ENCODE peak calls at places on chromosome 2, in five cellular contexts. P is B cell, K is endothelial cell of umbilical vein, Q is HFF-Myc, A is progenitor cell of endocrine pancreas. S is an unnamed sample.
A peak's percentile ranks its signal among the peaks of the same experiment; 100 is the strongest.

GRCh38 chr2:147232225-147232669 is 612.6 kb upstream of the ACVR2A start:
- DNase-seq in P (no peak), A (no peak), Q (no peak), K (no peak), S (no peak)

GRCh38 chr2:240463866-240464481 is 28.5 kb downstream of the GPC1 start:
- DNase-seq in A (no peak), Q (no peak), P (no peak), K (no peak), S (no peak)

GRCh38 chr2:189157431-189157830 is 22.1 kb downstream of the COL5A2 start:
- DNase-seq in P (no peak), Q (no peak), A (no peak), K (no peak), S (no peak)

GRCh38 chr2:73969356-73969755 is 15.4 kb upstream of the TET3 start:
- DNase-seq in A (no peak), K (no peak), P (no peak), Q (no peak), S (no peak)

GRCh38 chr2:64881037-64881492 is 108.1 kb upstream of the SLC1A4 start:
- DNase-seq in Q (no peak), A (no peak), K (no peak), P (no peak), S (no peak)

GRCh38 chr2:74051504-74051903 is 66.8 kb downstream of the TET3 start:
- DNase-seq in A (no peak), P (no peak), Q (no peak), K (no peak), S (no peak)

GRCh38 chr2:119486886-119487285 is 37.4 kb downstream of the SCTR start:
- DNase-seq in A (no peak), K (peak; percentile 6), P (no peak), Q (no peak), S (no peak)

GRCh38 chr2:100731535-100731981 is 88.4 kb upstream of the NPAS2 start:
- DNase-seq in K (peak; percentile 26), Q (no peak), P (no peak), A (no peak), S (no peak)

GRCh38 chr2:127386246-127386645 is 1.5 kb downstream of the MAP3K2 start:
- DNase-seq in K (no peak), Q (no peak), A (no peak), P (no peak), S (no peak)

GRCh38 chr2:6372317-6372903 is 493.3 kb downstream of the CMPK2 start:
- DNase-seq in P (no peak), A (no peak), K (no peak), Q (no peak), S (no peak)

GRCh38 chr2:9914384-9915065 is 37.0 kb upstream of the GRHL1 start:
- DNase-seq in K (peak; percentile 37), P (no peak), Q (peak; percentile 79), A (no peak), S (no peak)

GRCh38 chr2:242030226-242030575 is 160.7 kb downstream of the RTP5 start:
- DNase-seq in Q (no peak), A (peak; percentile 6), K (no peak), P (no peak), S (no peak)

GRCh38 chr2:59786684-59787083 is 766.8 kb downstream of the BCL11A start:
- DNase-seq in P (no peak), A (no peak), K (no peak), Q (no peak), S (no peak)

GRCh38 chr2:59787095-59787494 is 766.4 kb downstream of the BCL11A start:
- DNase-seq in A (no peak), Q (no peak), P (no peak), K (no peak), S (no peak)

GRCh38 chr2:59790186-59791142 is 763.0 kb downstream of the BCL11A start:
- DNase-seq in A (no peak), P (no peak), K (no peak), Q (no peak), S (no peak)

GRCh38 chr2:59789523-59789922 is 763.9 kb downstream of the BCL11A start:
- DNase-seq in K (no peak), Q (no peak), A (no peak), P (no peak), S (no peak)
- TF ChIP-seq CTCF in K (no peak), Q (no peak), A (peak; percentile 19), P (no peak), S (peak; percentile 17)

GRCh38 chr2:86025229-86025820 is 80.4 kb downstream of the POLR1A start:
- DNase-seq in A (no peak), P (no peak), Q (no peak), K (no peak), S (no peak)
- TF ChIP-seq CTCF in A (no peak), P (no peak), Q (no peak), K (peak; percentile 18), S (peak; percentile 22)

GRCh38 chr2:105576440-105577241 is 168.1 kb upstream of the NCK2 start:
- DNase-seq in K (peak; percentile 20), Q (no peak), A (no peak), P (peak; percentile 36), S (peak; percentile 29)
- TF ChIP-seq CTCF in K (peak; percentile 34), Q (peak; percentile 29), A (peak; percentile 69), P (peak; percentile 72), S (peak; percentile 73)

GRCh38 chr2:26351375-26352090 is 4.9 kb upstream of the ADGRF3 start:
- DNase-seq in K (no peak), Q (no peak), P (no peak), A (no peak), S (no peak)

GRCh38 chr2:26359886-26360473 is 13.4 kb upstream of the ADGRF3 start:
- DNase-seq in P (no peak), K (no peak), A (no peak), Q (no peak), S (no peak)

GRCh38 chr2:26352892-26353291 is 6.3 kb upstream of the ADGRF3 start:
- DNase-seq in Q (no peak), K (no peak), A (no peak), P (no peak), S (no peak)

GRCh38 chr2:26356771-26357170 is 10.2 kb upstream of the ADGRF3 start:
- DNase-seq in K (no peak), P (no peak), Q (no peak), A (no peak), S (no peak)

GRCh38 chr2:26355038-26355995 is 8.7 kb upstream of the ADGRF3 start:
- DNase-seq in K (no peak), Q (peak; percentile 81), P (no peak), A (no peak), S (no peak)
- TF ChIP-seq CTCF in K (no peak), Q (no peak), P (no peak), A (no peak), S (no peak)

GRCh38 chr2:223696719-223697118 is 94.6 kb upstream of the SCG2 start:
- DNase-seq in P (no peak), A (no peak), Q (no peak), K (peak; percentile 73), S (no peak)

GRCh38 chr2:223697921-223698645 is 95.9 kb upstream of the SCG2 start:
- DNase-seq in A (no peak), Q (no peak), K (peak; percentile 18), P (no peak), S (no peak)

GRCh38 chr2:223688094-223688835 is 86.1 kb upstream of the SCG2 start:
- DNase-seq in P (no peak), Q (no peak), A (no peak), K (no peak), S (no peak)

GRCh38 chr2:223697316-223697875 is 95.2 kb upstream of the SCG2 start:
- DNase-seq in P (no peak), Q (no peak), K (no peak), A (no peak), S (no peak)

GRCh38 chr2:223692227-223692947 is 90.2 kb upstream of the SCG2 start:
- DNase-seq in P (no peak), K (peak; percentile 69), Q (peak; percentile 49), A (no peak), S (peak; percentile 37)
- TF ChIP-seq CTCF in P (no peak), K (peak; percentile 64), Q (peak; percentile 79), A (peak; percentile 54), S (peak; percentile 66)

DNA sequence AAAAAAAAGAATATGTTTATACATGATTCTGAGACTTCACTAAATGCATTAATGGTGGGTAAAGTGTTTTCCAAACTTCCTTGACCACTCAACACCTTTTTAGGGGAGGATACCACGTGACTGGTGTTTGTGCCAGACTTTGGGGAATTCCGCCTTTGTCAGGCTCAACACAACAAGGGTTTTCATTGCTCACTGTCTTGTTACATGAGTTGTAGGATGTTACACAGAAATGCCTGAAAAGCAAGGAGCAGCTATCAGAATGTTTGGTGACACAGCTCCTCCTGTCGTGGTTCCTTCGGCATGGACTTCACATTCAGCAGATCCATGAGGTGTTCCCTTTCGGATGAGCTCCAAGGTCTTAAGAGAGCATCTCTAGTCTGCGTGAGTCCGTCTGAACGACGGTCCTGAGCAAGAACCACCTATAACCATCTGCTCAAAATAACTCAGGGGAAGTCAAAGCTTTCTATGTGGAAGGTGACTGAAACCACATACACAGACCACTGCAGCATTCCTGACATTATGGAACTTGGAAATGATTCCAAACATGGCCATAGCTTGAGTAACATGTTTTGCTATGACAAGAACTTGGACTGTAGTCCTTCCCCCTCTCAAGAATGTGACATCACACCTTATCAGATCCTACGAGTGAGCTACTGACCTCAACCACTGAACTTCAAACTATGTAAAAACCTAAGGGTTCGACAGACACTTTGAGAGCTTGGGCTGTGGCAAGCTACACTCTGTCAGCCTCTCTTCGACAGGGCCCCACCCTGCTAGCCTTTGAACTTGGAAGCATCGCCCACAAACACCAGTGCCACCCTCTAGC is 57.5 kb downstream of the MCFD2 start:
- DNase-seq in Q (no peak), A (no peak), K (no peak), P (no peak), S (no peak)
- TF ChIP-seq CTCF in Q (no peak), A (no peak), K (no peak), P (no peak), S (no peak)

GRCh38 chr2:237689569-237690131 is 62.3 kb downstream of the LRRFIP1 start:
- DNase-seq in A (no peak), K (no peak), Q (no peak), P (no peak), S (no peak)

GRCh38 chr2:237687666-237688065 is 60.3 kb downstream of the LRRFIP1 start:
- DNase-seq in A (no peak), P (peak; percentile 92), K (no peak), Q (peak; percentile 98), S (no peak)

GRCh38 chr2:237685408-237685807 is 58.0 kb downstream of the LRRFIP1 start:
- DNase-seq in P (no peak), A (no peak), K (no peak), Q (no peak), S (no peak)

GRCh38 chr2:237688081-237688480 is 60.7 kb downstream of the LRRFIP1 start:
- DNase-seq in P (no peak), Q (no peak), K (no peak), A (no peak), S (no peak)

GRCh38 chr2:237686659-237687136 is 59.3 kb downstream of the LRRFIP1 start:
- DNase-seq in K (peak; percentile 82), Q (no peak), A (no peak), P (no peak), S (no peak)
- TF ChIP-seq CTCF in K (peak; percentile 54), Q (peak; percentile 16), A (peak; percentile 34), P (no peak), S (peak; percentile 40)

GRCh38 chr2:46555011-46555410 is 75.6 kb downstream of the TMEM247 start:
- DNase-seq in P (no peak), Q (no peak), A (no peak), K (no peak), S (peak; percentile 16)
- TF ChIP-seq CTCF in P (peak; percentile 52), Q (peak; percentile 39), A (peak; percentile 53), K (peak; percentile 27), S (peak; percentile 55)

S was measured in neural crest cell.